ENCODE peak calls at places on chromosomes 3 and 15, in ten cellular contexts. Y is neural progenitor cell, H is lower lobe of right lung, G is fibroblast of pulmonary artery, S is dorsolateral prefrontal cortex, F is fibroblast of lung, Z is endothelial cell, C is GM20000, Q is HFF-Myc, E is AG04449. M is an unnamed sample.

GRCh38 chr15:101641894-101642293 is 10.3 kb downstream of the TM2D3 start:
- DNase-seq in Q (no peak), H (no peak), C (peak), Y (no peak), F (no peak), Z (no peak), G (peak), S (no peak), E (no peak), M (no peak)

GRCh38 chr15:88858934-88859333 is 36.4 kb downstream of the HAPLN3 start:
- DNase-seq in Q (no peak), H (no peak), G (no peak), E (no peak), Z (no peak), Y (no peak), S (no peak), C (no peak), F (no peak), M (peak)

GRCh38 chr3:63727248-63727647 is 74.8 kb downstream of the SNTN start:
- DNase-seq in F (no peak), Z (no peak), G (no peak), S (no peak), E (no peak), Q (no peak), C (no peak), Y (no peak), H (no peak), M (no peak)

GRCh38 chr3:37766797-37767776 is 94.6 kb upstream of the CTDSPL start:
- DNase-seq in Y (no peak), F (no peak), Z (no peak), H (no peak), Q (no peak), C (no peak), G (no peak), S (no peak), E (no peak), M (no peak)

GRCh38 chr15:34656005-34656604 is 72.7 kb upstream of the GOLGA8B start:
- DNase-seq in G (no peak), Z (no peak), H (no peak), Y (no peak), C (no peak), S (no peak), F (no peak), E (no peak), Q (no peak), M (no peak)

GRCh38 chr3:86990734-86991481 is at the start of gene VGLL3:
- DNase-seq in G (peak), H (peak), S (no peak), Q (peak), Z (peak), Y (peak), E (peak), F (peak), C (peak), M (peak)

GRCh38 chr3:197501879-197502620 is 53.7 kb downstream of the BDH1 start:
- DNase-seq in Q (no peak), H (peak), F (peak), E (no peak), S (peak), Y (peak), G (peak), C (peak), Z (peak), M (no peak)

GRCh38 chr3:88005066-88005465 is 53.7 kb downstream of the CGGBP1 start:
- DNase-seq in F (peak), G (peak), Q (peak), C (peak), H (no peak), Y (peak), E (peak), S (no peak), Z (no peak), M (no peak)

GRCh38 chr3:53140575-53141467 is 10.6 kb upstream of the RFT1 start:
- DNase-seq in C (no peak), G (peak), H (no peak), F (peak), Z (no peak), S (no peak), Q (no peak), Y (no peak), E (peak), M (no peak)

GRCh38 chr3:66394261-66395249 is 106.3 kb downstream of the LRIG1 start:
- DNase-seq in H (no peak), Y (no peak), E (peak), Z (no peak), C (no peak), F (no peak), Q (no peak), S (no peak), G (peak), M (no peak)

GRCh38 chr3:150346956-150347863 is 60.9 kb upstream of the TSC22D2 start:
- DNase-seq in G (no peak), Y (no peak), E (no peak), S (no peak), C (no peak), F (peak), Q (peak), H (no peak), Z (no peak), M (no peak)

GRCh38 chr15:87940763-87941162 is 315.8 kb downstream of the NTRK3 start:
- DNase-seq in Z (no peak), F (no peak), H (no peak), G (no peak), C (no peak), Y (no peak), Q (no peak), S (no peak), E (no peak), M (no peak)

GRCh38 chr15:31262143-31262530 is 64.5 kb upstream of the KLF13 start:
- DNase-seq in S (peak), Q (no peak), Z (no peak), Y (no peak), C (no peak), H (no peak), G (no peak), E (no peak), F (no peak), M (peak)

GRCh38 chr3:28476194-28476593 is 127.6 kb upstream of the AZI2 start:
- DNase-seq in G (peak), E (peak), C (peak), H (no peak), S (no peak), Z (no peak), Q (peak), Y (peak), F (peak), M (no peak)

GRCh38 chr15:63210151-63211051 is 21.0 kb downstream of the RAB8B start:
- DNase-seq in S (no peak), Z (no peak), F (no peak), E (no peak), Q (no peak), G (no peak), Y (peak), H (no peak), C (no peak), M (no peak)

GRCh38 chr3:58052373-58053273 is 44.4 kb downstream of the FLNB start:
- DNase-seq in E (no peak), G (peak), Z (no peak), H (no peak), S (peak), F (peak), Q (peak), C (no peak), Y (no peak), M (no peak)

GRCh38 chr3:179037361-179037760 is 34.2 kb downstream of the ZMAT3 start:
- DNase-seq in Q (peak), F (peak), G (peak), S (peak), Z (no peak), E (peak), H (no peak), C (no peak), Y (no peak), M (peak)

GRCh38 chr15:100943074-100943473 is 23.9 kb downstream of the LRRK1 start:
- DNase-seq in H (no peak), Y (no peak), C (no peak), Z (no peak), S (no peak), E (no peak), F (no peak), Q (no peak), G (no peak), M (no peak)

GRCh38 chr3:16181361-16181760 is 6.9 kb downstream of the GALNT15 start:
- DNase-seq in Z (no peak), C (no peak), Q (no peak), F (peak), H (peak), G (no peak), S (no peak), Y (no peak), E (no peak), M (no peak)

GRCh38 chr3:194996746-194997145 is 274.2 kb downstream of the XXYLT1 start:
- DNase-seq in E (no peak), F (no peak), Z (no peak), G (no peak), C (no peak), S (no peak), Y (no peak), Q (no peak), H (no peak), M (no peak)

GRCh38 chr15:63395730-63396545 is 14.3 kb upstream of the CA12 start:
- DNase-seq in Z (no peak), Y (no peak), C (no peak), F (no peak), E (no peak), S (no peak), G (no peak), Q (no peak), H (no peak), M (no peak)

GRCh38 chr3:16354291-16354690 is 89.3 kb downstream of the OXNAD1 start:
- DNase-seq in G (no peak), Z (no peak), E (no peak), H (no peak), Q (no peak), Y (no peak), F (no peak), C (no peak), S (no peak), M (no peak)

GRCh38 chr3:13042127-13042931 is 30.9 kb downstream of the IQSEC1 start:
- DNase-seq in S (no peak), G (no peak), Y (peak), C (no peak), E (no peak), H (peak), Q (no peak), Z (no peak), F (no peak), M (no peak)

GRCh38 chr3:53612508-53612907 is 118.1 kb downstream of the CACNA1D start:
- DNase-seq in Z (no peak), Y (peak), E (no peak), S (no peak), H (no peak), C (no peak), F (no peak), Q (no peak), G (no peak), M (no peak)

GRCh38 chr3:72591522-72592421 is 256.5 kb downstream of the SHQ1 start:
- DNase-seq in F (peak), S (no peak), Q (peak), Z (no peak), E (peak), C (no peak), Y (peak), H (no peak), G (peak), M (no peak)

GRCh38 chr3:74139648-74140047 is 474.8 kb downstream of the CNTN3 start:
- DNase-seq in E (no peak), Y (peak), S (no peak), H (no peak), Q (no peak), G (no peak), Z (peak), F (peak), C (no peak), M (no peak)
- TF ChIP-seq CTCF in E (peak), Y (peak), S (no peak), H (no peak), Q (no peak), G (no peak), Z (no peak), F (peak), C (no peak), M (peak)

DNA sequence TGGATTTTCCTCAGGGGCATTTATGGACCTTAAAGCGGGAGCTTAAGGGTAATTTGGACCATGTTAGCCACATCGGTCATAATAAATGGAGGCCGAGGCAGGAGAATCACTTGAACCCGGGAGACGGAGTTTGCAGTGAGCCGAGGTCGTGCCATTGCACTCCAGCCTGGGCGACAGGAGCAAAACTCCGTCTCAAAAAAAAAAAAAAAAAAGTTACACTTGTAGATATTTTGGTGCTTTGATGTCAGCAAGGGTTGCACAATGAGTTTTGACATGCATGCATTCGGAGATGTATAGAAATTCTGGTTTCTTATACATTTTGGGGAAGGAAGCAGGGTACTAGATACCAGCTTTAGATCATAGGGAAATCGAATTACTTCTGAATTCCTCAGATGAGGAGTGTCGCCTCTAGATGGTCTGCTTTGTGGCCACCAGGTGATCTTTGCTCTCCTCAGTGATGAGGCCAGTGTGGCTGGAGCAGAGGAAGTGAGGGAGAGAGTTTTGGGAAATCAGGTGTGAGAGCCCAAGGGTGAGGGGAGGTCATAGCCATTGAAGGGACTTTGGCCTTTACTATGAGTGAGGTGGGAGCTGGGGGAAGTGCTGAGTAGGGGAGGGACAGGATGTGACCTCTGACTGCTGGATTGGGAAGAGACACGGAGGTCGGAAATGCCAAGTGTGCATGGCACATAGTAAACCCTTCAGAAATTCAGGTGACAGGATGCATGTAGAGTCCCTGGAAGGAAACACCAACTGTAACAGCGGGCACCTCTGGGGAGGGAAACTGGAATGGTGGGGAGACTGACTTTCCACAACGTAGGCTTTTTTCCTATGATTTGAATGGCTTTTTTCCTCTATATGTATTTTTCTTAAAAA is 8.4 kb upstream of the RBSN start:
- DNase-seq in Q (no peak), E (no peak), F (no peak), H (no peak), G (no peak), Z (no peak), S (no peak), Y (no peak), C (no peak), M (no peak)
- TF ChIP-seq CTCF in Q (no peak), E (no peak), F (no peak), H (no peak), G (no peak), Z (no peak), S (no peak), Y (no peak), C (no peak), M (no peak)

GRCh38 chr3:42501681-42502428 is 588 bp upstream of the VIPR1 start:
- DNase-seq in F (peak), G (peak), H (peak), S (no peak), E (no peak), Z (peak), Y (peak), Q (no peak), C (peak), M (peak)
- TF ChIP-seq CTCF in F (peak), G (peak), H (peak), S (peak), E (peak), Z (peak), Y (peak), Q (peak), C (peak), M (peak)

GRCh38 chr15:93052090-93052892 is 36.7 kb downstream of the RGMA start:
- DNase-seq in G (no peak), E (no peak), F (no peak), Y (no peak), C (no peak), S (no peak), H (no peak), Z (no peak), Q (no peak), M (no peak)
- TF ChIP-seq CTCF in G (peak), E (peak), F (no peak), Y (peak), C (no peak), S (no peak), H (no peak), Z (no peak), Q (no peak), M (peak)

GRCh38 chr3:8336456-8336855 is 165.2 kb upstream of the LMCD1 start:
- DNase-seq in F (no peak), G (no peak), C (no peak), S (no peak), Q (no peak), E (no peak), Z (no peak), Y (peak), H (no peak), M (no peak)
- TF ChIP-seq CTCF in F (peak), G (peak), C (no peak), S (peak), Q (peak), E (peak), Z (peak), Y (peak), H (no peak), M (peak)

DNA sequence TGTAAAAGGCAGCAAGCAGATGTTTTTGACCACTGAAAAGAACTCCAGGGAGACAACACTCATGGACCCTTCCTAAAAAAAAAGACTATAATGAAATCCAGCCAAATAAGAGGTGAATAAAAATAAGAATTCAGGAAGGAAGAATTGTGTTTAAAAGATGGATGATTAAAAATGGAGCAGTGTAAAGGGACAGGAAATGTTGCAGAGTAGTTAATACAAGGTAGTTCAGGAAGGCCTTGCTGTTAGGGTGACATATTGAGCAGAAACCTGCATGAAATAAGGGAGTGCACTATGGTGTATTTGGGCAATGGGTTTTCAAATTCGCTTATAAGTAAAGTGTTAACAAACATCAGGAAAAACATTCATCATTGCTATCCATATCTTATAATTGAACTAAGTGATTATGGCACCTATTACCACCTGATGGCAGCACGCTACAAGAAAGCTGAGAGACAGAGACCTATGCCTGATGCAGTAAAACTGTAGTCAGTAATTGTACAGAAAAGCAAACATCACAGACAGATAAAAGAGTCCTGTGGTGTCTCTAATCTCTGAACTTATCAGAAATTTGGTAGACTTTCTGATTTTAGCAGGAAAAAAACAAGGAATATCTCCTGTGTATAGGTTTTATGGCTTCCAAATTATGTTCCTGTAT is 5.8 kb upstream of the DBR1 start:
- DNase-seq in Q (no peak), S (no peak), E (no peak), Z (no peak), C (peak), F (peak), G (peak), H (no peak), Y (peak), M (no peak)
- TF ChIP-seq CTCF in Q (peak), S (no peak), E (peak), Z (no peak), C (peak), F (no peak), G (peak), H (peak), Y (peak), M (peak)

DNA sequence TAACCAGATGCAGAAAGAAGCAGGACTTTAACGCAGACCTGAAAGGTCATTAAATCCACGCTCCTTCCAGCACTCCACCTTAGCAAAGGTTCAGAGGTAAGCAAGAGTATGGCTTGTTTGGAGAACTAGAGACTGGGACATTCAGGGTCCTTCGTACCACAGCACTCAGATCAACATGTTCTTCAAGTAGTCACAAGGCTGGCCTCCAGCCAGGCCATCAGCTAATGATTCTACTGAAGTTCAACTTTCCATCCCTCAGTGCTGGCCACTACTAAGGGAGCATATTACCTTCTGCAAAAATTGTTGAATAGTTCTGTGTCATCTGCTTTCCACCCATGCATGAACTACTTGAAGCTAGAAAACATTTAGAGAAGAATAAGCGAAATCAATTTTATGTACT is 17.6 kb downstream of the CD200R1L start:
- DNase-seq in E (no peak), F (no peak), C (no peak), S (no peak), Q (no peak), Z (no peak), G (no peak), Y (no peak), H (no peak), M (no peak)
- TF ChIP-seq CTCF in E (no peak), F (no peak), C (no peak), S (no peak), Q (no peak), Z (no peak), G (no peak), Y (no peak), H (no peak), M (no peak)